ENCODE peak calls at places on chromosomes 13 and 19, in seven cellular contexts. One of them, this sample, is unnamed.

GRCh38 chr13:49777746-49778614 is 14.5 kb downstream of the KPNA3 start:
- DNase-seq in HEK293T: no peak
- DNase-seq in cortex of kidney: no peak
- DNase-seq in fibroblast of lung: no peak
- DNase-seq in SW 1271: no peak
- DNase-seq in stimulated activated CD4-positive, alpha-beta T cell treated with anti-CD3 and anti-CD28 coated beads, Interleukin-4, amount 100 ng/mL, for 48 hours: no peak
- DNase-seq in CD4-positive, CD25-positive, alpha-beta regulatory T cell: no peak
- DNase-seq in this sample: no peak

GRCh38 chr19:42140125-42140754 is 8.0 kb upstream of the POU2F2 start:
- DNase-seq in fibroblast of lung: peak
- DNase-seq in HEK293T: peak
- DNase-seq in cortex of kidney: no peak
- DNase-seq in CD4-positive, CD25-positive, alpha-beta regulatory T cell: no peak
- DNase-seq in SW 1271: no peak
- DNase-seq in stimulated activated CD4-positive, alpha-beta T cell treated with anti-CD3 and anti-CD28 coated beads, Interleukin-4, amount 100 ng/mL, for 48 hours: no peak
- DNase-seq in this sample: peak

GRCh38 chr19:28468701-28469459 is 744.1 kb downstream of the UQCRFS1 start:
- DNase-seq in fibroblast of lung: no peak
- DNase-seq in HEK293T: no peak
- DNase-seq in cortex of kidney: no peak
- DNase-seq in CD4-positive, CD25-positive, alpha-beta regulatory T cell: peak
- DNase-seq in SW 1271: no peak
- DNase-seq in stimulated activated CD4-positive, alpha-beta T cell treated with anti-CD3 and anti-CD28 coated beads, Interleukin-4, amount 100 ng/mL, for 48 hours: no peak
- DNase-seq in this sample: peak

GRCh38 chr13:33405371-33405770 is 119.8 kb upstream of the STARD13 start:
- DNase-seq in cortex of kidney: no peak
- DNase-seq in SW 1271: no peak
- DNase-seq in CD4-positive, CD25-positive, alpha-beta regulatory T cell: no peak
- DNase-seq in HEK293T: no peak
- DNase-seq in fibroblast of lung: no peak
- DNase-seq in stimulated activated CD4-positive, alpha-beta T cell treated with anti-CD3 and anti-CD28 coated beads, Interleukin-4, amount 100 ng/mL, for 48 hours: no peak
- DNase-seq in this sample: no peak

GRCh38 chr19:5436101-5436947 is 18.9 kb upstream of the ZNRF4 start:
- DNase-seq in SW 1271: no peak
- DNase-seq in fibroblast of lung: no peak
- DNase-seq in CD4-positive, CD25-positive, alpha-beta regulatory T cell: no peak
- DNase-seq in cortex of kidney: no peak
- DNase-seq in stimulated activated CD4-positive, alpha-beta T cell treated with anti-CD3 and anti-CD28 coated beads, Interleukin-4, amount 100 ng/mL, for 48 hours: no peak
- DNase-seq in HEK293T: peak
- DNase-seq in this sample: peak

GRCh38 chr13:80399340-80400163 is 58.6 kb upstream of the SPRY2 start:
- DNase-seq in CD4-positive, CD25-positive, alpha-beta regulatory T cell: no peak
- DNase-seq in fibroblast of lung: no peak
- DNase-seq in cortex of kidney: no peak
- DNase-seq in SW 1271: no peak
- DNase-seq in stimulated activated CD4-positive, alpha-beta T cell treated with anti-CD3 and anti-CD28 coated beads, Interleukin-4, amount 100 ng/mL, for 48 hours: no peak
- DNase-seq in HEK293T: no peak
- DNase-seq in this sample: peak

GRCh38 chr13:113357529-113357928 is 6.4 kb downstream of the GRTP1 start:
- DNase-seq in fibroblast of lung: peak
- DNase-seq in stimulated activated CD4-positive, alpha-beta T cell treated with anti-CD3 and anti-CD28 coated beads, Interleukin-4, amount 100 ng/mL, for 48 hours: no peak
- DNase-seq in CD4-positive, CD25-positive, alpha-beta regulatory T cell: no peak
- DNase-seq in SW 1271: no peak
- DNase-seq in HEK293T: no peak
- DNase-seq in cortex of kidney: no peak
- DNase-seq in this sample: peak

GRCh38 chr13:39036212-39036611 is 1.7 kb downstream of the PROSER1 start:
- DNase-seq in cortex of kidney: no peak
- DNase-seq in HEK293T: no peak
- DNase-seq in SW 1271: no peak
- DNase-seq in fibroblast of lung: peak
- DNase-seq in stimulated activated CD4-positive, alpha-beta T cell treated with anti-CD3 and anti-CD28 coated beads, Interleukin-4, amount 100 ng/mL, for 48 hours: no peak
- DNase-seq in CD4-positive, CD25-positive, alpha-beta regulatory T cell: peak
- DNase-seq in this sample: peak

GRCh38 chr13:23848639-23849282 is 40.4 kb downstream of the MIPEP start:
- DNase-seq in SW 1271: no peak
- DNase-seq in CD4-positive, CD25-positive, alpha-beta regulatory T cell: no peak
- DNase-seq in cortex of kidney: no peak
- DNase-seq in fibroblast of lung: no peak
- DNase-seq in stimulated activated CD4-positive, alpha-beta T cell treated with anti-CD3 and anti-CD28 coated beads, Interleukin-4, amount 100 ng/mL, for 48 hours: no peak
- DNase-seq in HEK293T: no peak
- DNase-seq in this sample: no peak

GRCh38 chr19:48565090-48565489 is 13.1 kb downstream of the SULT2B1 start:
- DNase-seq in stimulated activated CD4-positive, alpha-beta T cell treated with anti-CD3 and anti-CD28 coated beads, Interleukin-4, amount 100 ng/mL, for 48 hours: no peak
- DNase-seq in HEK293T: no peak
- DNase-seq in fibroblast of lung: peak
- DNase-seq in SW 1271: no peak
- DNase-seq in CD4-positive, CD25-positive, alpha-beta regulatory T cell: no peak
- DNase-seq in cortex of kidney: no peak
- DNase-seq in this sample: no peak

GRCh38 chr19:39299404-39299803 is 3.2 kb downstream of the IFNL1 start:
- DNase-seq in CD4-positive, CD25-positive, alpha-beta regulatory T cell: no peak
- DNase-seq in fibroblast of lung: no peak
- DNase-seq in cortex of kidney: no peak
- DNase-seq in stimulated activated CD4-positive, alpha-beta T cell treated with anti-CD3 and anti-CD28 coated beads, Interleukin-4, amount 100 ng/mL, for 48 hours: no peak
- DNase-seq in SW 1271: no peak
- DNase-seq in HEK293T: no peak
- DNase-seq in this sample: no peak

GRCh38 chr13:61111529-61111928 is 304.1 kb downstream of the PCDH20 start:
- DNase-seq in stimulated activated CD4-positive, alpha-beta T cell treated with anti-CD3 and anti-CD28 coated beads, Interleukin-4, amount 100 ng/mL, for 48 hours: no peak
- DNase-seq in CD4-positive, CD25-positive, alpha-beta regulatory T cell: no peak
- DNase-seq in SW 1271: no peak
- DNase-seq in HEK293T: no peak
- DNase-seq in fibroblast of lung: no peak
- DNase-seq in cortex of kidney: no peak
- DNase-seq in this sample: no peak

GRCh38 chr13:40406405-40407138 is 259.9 kb downstream of the FOXO1 start:
- DNase-seq in stimulated activated CD4-positive, alpha-beta T cell treated with anti-CD3 and anti-CD28 coated beads, Interleukin-4, amount 100 ng/mL, for 48 hours: no peak
- DNase-seq in CD4-positive, CD25-positive, alpha-beta regulatory T cell: no peak
- DNase-seq in SW 1271: no peak
- DNase-seq in fibroblast of lung: peak
- DNase-seq in HEK293T: no peak
- DNase-seq in cortex of kidney: no peak
- DNase-seq in this sample: no peak